ENCODE peak calls at places on chromosomes 1 and 21, in five cellular contexts. F is A549; V is cerebellum; J is effector memory CD8-positive, alpha-beta T cell; P is mucosa of descending colon. I is an unnamed sample.

GRCh38 chr1:97668945-97669344 is 251.9 kb downstream of the DPYD start:
- DNase-seq in J (no peak), V (no peak), F (peak), P (peak), I (no peak)

GRCh38 chr21:28723666-28724065 is 269.0 kb downstream of the LTN1 start:
- DNase-seq in P (no peak), F (no peak), V (no peak), J (no peak), I (no peak)

GRCh38 chr1:32991819-32992488 is 27.3 kb upstream of the RNF19B start:
- DNase-seq in V (no peak), J (no peak), P (no peak), F (no peak), I (no peak)

GRCh38 chr1:246142320-246142893 is 364.7 kb downstream of the SMYD3 start:
- DNase-seq in V (no peak), F (peak), J (no peak), P (no peak), I (peak)

GRCh38 chr1:94527447-94528031 is 14.0 kb downstream of the F3 start:
- DNase-seq in F (no peak), V (peak), J (no peak), P (peak), I (no peak)

GRCh38 chr21:29360799-29361765 is 62.4 kb downstream of the BACH1 start:
- DNase-seq in P (no peak), F (no peak), V (peak), J (no peak), I (no peak)

GRCh38 chr1:212814548-212814947 is 22.9 kb downstream of the TATDN3 start:
- DNase-seq in F (no peak), P (no peak), J (no peak), V (no peak), I (no peak)

GRCh38 chr1:155051777-155052398 is 772 bp downstream of the ADAM15 start:
- DNase-seq in V (peak), P (peak), F (peak), J (peak), I (peak)

GRCh38 chr1:41898191-41898713 is 20.5 kb downstream of the HIVEP3 start:
- DNase-seq in P (peak), F (no peak), J (peak), V (no peak), I (no peak)

GRCh38 chr1:22281521-22282241 is 138.8 kb upstream of the WNT4 start:
- DNase-seq in F (no peak), V (no peak), P (no peak), J (no peak), I (no peak)

GRCh38 chr1:51327386-51327785 is 3.0 kb downstream of the TTC39A start:
- DNase-seq in J (no peak), F (no peak), V (no peak), P (no peak), I (no peak)

GRCh38 chr1:80657707-80658106 is 1143.0 kb upstream of the ADGRL2 start:
- DNase-seq in F (no peak), J (no peak), P (no peak), V (no peak), I (no peak)

GRCh38 chr1:246065592-246065991 is 441.5 kb downstream of the SMYD3 start:
- DNase-seq in P (no peak), J (no peak), V (no peak), F (no peak), I (no peak)

GRCh38 chr1:153774780-153775431 is at the start of gene SLC27A3:
- DNase-seq in J (no peak), F (no peak), P (peak), V (peak), I (no peak)

GRCh38 chr1:14946567-14947285 is 206.8 kb upstream of the TMEM51 start:
- DNase-seq in V (no peak), P (no peak), F (no peak), J (no peak), I (no peak)

GRCh38 chr1:45411510-45411899 is 71.3 kb upstream of the MUTYH start:
- DNase-seq in V (no peak), P (no peak), F (no peak), J (no peak), I (no peak)

GRCh38 chr1:224430511-224431113 is 4.0 kb downstream of the WDR26 start:
- DNase-seq in P (peak), F (peak), V (no peak), J (peak), I (no peak)

GRCh38 chr1:17866451-17867029 is 111.4 kb downstream of the ACTL8 start:
- DNase-seq in P (no peak), J (no peak), F (peak), V (no peak), I (no peak)

GRCh38 chr1:165580931-165581871 is 37.4 kb downstream of the LRRC52 start:
- DNase-seq in J (no peak), P (no peak), V (no peak), F (no peak), I (no peak)

GRCh38 chr1:50955116-50955515 is 5.0 kb downstream of the FAF1 start:
- DNase-seq in J (no peak), F (no peak), V (no peak), P (no peak), I (no peak)

GRCh38 chr1:75198761-75199160 is 64.6 kb downstream of the LHX8 start:
- DNase-seq in F (no peak), J (no peak), P (no peak), V (no peak), I (no peak)

GRCh38 chr1:108028841-108029401 is 63.9 kb upstream of the VAV3 start:
- DNase-seq in F (no peak), V (no peak), P (no peak), J (no peak), I (no peak)

I was measured in 8988T.